ENCODE peak calls at places on chromosomes 3 and 15, in five cellular contexts. A is tibial nerve, B is H1, Y is K562, O is transverse colon. L is an unnamed sample.

GRCh38 chr3:154177406-154177805 is 56.2 kb downstream of the ARHGEF26 start:
- DNase-seq in A (no peak), B (no peak), Y (no peak), O (no peak), L (no peak)

GRCh38 chr3:197881601-197882000 is 68.4 kb upstream of the RPL35A start:
- DNase-seq in A (no peak), B (no peak), Y (no peak), O (no peak), L (no peak)

GRCh38 chr15:77499087-77499765 is 78.5 kb downstream of the HMG20A start:
- DNase-seq in A (no peak), B (no peak), Y (no peak), O (no peak), L (no peak)

GRCh38 chr3:44966795-44967278 is 9.1 kb downstream of the ZDHHC3 start:
- DNase-seq in A (no peak), B (no peak), Y (peak), O (peak), L (no peak)

GRCh38 chr15:89138999-89139612 is 50.9 kb downstream of the ABHD2 start:
- DNase-seq in A (no peak), B (no peak), Y (no peak), O (no peak), L (no peak)

GRCh38 chr15:43948691-43949325 is 122.0 kb downstream of the WDR76 start:
- DNase-seq in A (no peak), B (no peak), Y (no peak), O (no peak), L (no peak)

GRCh38 chr3:47227678-47228077 is 54.9 kb downstream of the KIF9 start:
- DNase-seq in A (no peak), B (no peak), Y (no peak), O (peak), L (no peak)

GRCh38 chr3:185308126-185308754 is 54.4 kb upstream of the EHHADH start:
- DNase-seq in A (no peak), B (peak), Y (peak), O (peak), L (no peak)

GRCh38 chr3:101677436-101678286 is 729 bp upstream of the ZBTB11 start:
- DNase-seq in A (no peak), B (no peak), Y (no peak), O (no peak), L (peak)

GRCh38 chr3:138945646-138946553 is 1.0 kb downstream of the FOXL2 start:
- DNase-seq in A (no peak), B (no peak), Y (peak), O (peak), L (peak)

GRCh38 chr3:32313723-32314473 is 75.4 kb downstream of the CMTM8 start:
- DNase-seq in A (no peak), B (no peak), Y (no peak), O (no peak), L (no peak)

GRCh38 chr15:34969340-34970097 is at the start of gene AQR:
- DNase-seq in A (peak), B (peak), Y (peak), O (peak), L (peak)
- TF ChIP-seq EP300 in A (peak), B (peak), Y (peak), O (no peak), L (no peak)

GRCh38 chr15:66386204-66387123 is at the start of gene MAP2K1:
- DNase-seq in A (peak), B (peak), Y (peak), O (peak), L (peak)
- TF ChIP-seq POLR2A in A (no peak), B (peak), Y (peak), O (peak), L (no peak)

GRCh38 chr3:187025656-187026320 is 95.5 kb downstream of the ST6GAL1 start:
- DNase-seq in A (no peak), B (no peak), Y (peak), O (no peak), L (no peak)
- H3K4me3 ChIP-seq in A (no peak), B (no peak), Y (no peak), O (no peak), L (no peak)

GRCh38 chr3:73680696-73681095 is 56.0 kb upstream of the PDZRN3 start:
- DNase-seq in A (no peak), B (no peak), Y (no peak), O (no peak), L (no peak)
- TF ChIP-seq EP300 in A (no peak), B (no peak), Y (no peak), O (no peak), L (no peak)

DNA sequence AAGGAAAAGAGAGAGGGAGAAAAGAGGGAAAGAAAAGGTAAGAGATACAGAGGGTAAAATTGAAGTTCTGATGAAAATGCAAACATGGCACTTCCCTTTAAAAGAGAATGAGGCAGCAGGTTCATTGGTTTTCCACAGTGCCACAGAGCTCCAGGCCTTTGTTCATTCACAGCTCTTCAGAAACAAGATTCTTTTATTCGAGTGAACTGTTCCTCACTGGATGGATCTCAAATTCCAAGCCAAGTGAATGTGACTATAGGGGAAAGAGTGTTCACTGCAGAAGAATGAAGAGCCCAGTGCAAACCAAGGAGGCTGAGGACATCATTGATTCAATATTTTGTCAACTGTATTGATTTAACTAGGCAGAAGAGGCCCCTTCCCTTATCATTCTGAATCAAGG is 280.3 kb upstream of the PROK2 start:
- DNase-seq in A (no peak), B (no peak), Y (no peak), O (no peak), L (no peak)
- TF ChIP-seq POLR2A in A (no peak), B (no peak), Y (no peak), O (no peak), L (no peak)

GRCh38 chr15:60385620-60386552 is 11.9 kb downstream of the ANXA2 start:
- DNase-seq in A (no peak), B (no peak), Y (no peak), O (no peak), L (no peak)
- H3K4me3 ChIP-seq in A (no peak), B (no peak), Y (no peak), O (no peak), L (peak)

DNA sequence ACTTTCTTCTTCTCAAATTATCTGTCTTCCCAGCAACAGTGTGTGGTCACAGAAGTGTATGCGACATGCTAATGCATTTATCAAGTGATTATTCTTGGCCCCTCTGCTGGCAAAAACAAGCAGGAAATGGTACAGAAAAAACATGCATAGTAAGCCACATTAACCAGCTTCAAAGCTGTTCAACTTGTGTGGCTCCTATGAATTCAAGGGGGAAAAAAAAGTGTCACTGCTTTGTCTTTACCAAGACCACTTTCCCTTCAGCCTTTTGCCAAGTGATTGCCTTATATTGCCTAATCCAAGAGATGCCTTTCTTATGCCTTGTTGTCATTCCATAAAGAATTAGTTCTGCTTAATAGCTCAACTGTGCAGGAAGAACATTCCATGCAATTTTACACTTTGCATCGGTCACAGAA is 39.1 kb downstream of the PRTG start:
- DNase-seq in A (no peak), B (no peak), Y (no peak), O (no peak), L (no peak)
- TF ChIP-seq EP300 in A (no peak), B (no peak), Y (no peak), O (no peak), L (no peak)

GRCh38 chr3:188051801-188052228 is 102.1 kb upstream of the LPP start:
- DNase-seq in A (peak), B (no peak), Y (no peak), O (peak), L (peak)
- TF ChIP-seq POLR2A in A (no peak), B (no peak), Y (no peak), O (no peak), L (no peak)